ENCODE peak calls at places on chromosomes 5 and 9, in ten cellular contexts. One of them, this sample, is unnamed.

GRCh38 chr5:37814699-37815098 is 25.1 kb downstream of the GDNF start:
- DNase-seq in breast epithelium: no peak
- DNase-seq in GM20000: no peak
- DNase-seq in endothelial cell of umbilical vein: no peak
- DNase-seq in nephron progenitor cell: no peak
- DNase-seq in A549: no peak
- DNase-seq in psoas muscle: no peak
- DNase-seq in GM13977: peak; percentile 50
- DNase-seq in coronary artery: no peak
- DNase-seq in mammary epithelial cell: peak; percentile 88
- DNase-seq in this sample: no peak

GRCh38 chr5:102807878-102808502 is 52.9 kb downstream of the PAM start:
- DNase-seq in GM13977: no peak
- DNase-seq in mammary epithelial cell: no peak
- DNase-seq in psoas muscle: no peak
- DNase-seq in GM20000: no peak
- DNase-seq in A549: no peak
- DNase-seq in endothelial cell of umbilical vein: peak; percentile 14
- DNase-seq in breast epithelium: no peak
- DNase-seq in nephron progenitor cell: no peak
- DNase-seq in coronary artery: no peak
- DNase-seq in this sample: no peak

GRCh38 chr5:25006734-25007133 is 362.0 kb upstream of the CDH10 start:
- DNase-seq in endothelial cell of umbilical vein: no peak
- DNase-seq in nephron progenitor cell: no peak
- DNase-seq in breast epithelium: no peak
- DNase-seq in GM13977: no peak
- DNase-seq in mammary epithelial cell: peak; percentile 5
- DNase-seq in A549: no peak
- DNase-seq in GM20000: no peak
- DNase-seq in coronary artery: no peak
- DNase-seq in psoas muscle: no peak
- DNase-seq in this sample: no peak

GRCh38 chr5:62134811-62135210 is 171.2 kb upstream of the KIF2A start:
- DNase-seq in breast epithelium: no peak
- DNase-seq in GM20000: no peak
- DNase-seq in coronary artery: no peak
- DNase-seq in GM13977: no peak
- DNase-seq in A549: no peak
- DNase-seq in psoas muscle: no peak
- DNase-seq in nephron progenitor cell: no peak
- DNase-seq in endothelial cell of umbilical vein: no peak
- DNase-seq in mammary epithelial cell: peak; percentile 70
- DNase-seq in this sample: no peak

GRCh38 chr5:91179018-91179417 is 204.1 kb downstream of the ARRDC3 start:
- DNase-seq in GM20000: no peak
- DNase-seq in coronary artery: no peak
- DNase-seq in breast epithelium: no peak
- DNase-seq in psoas muscle: no peak
- DNase-seq in nephron progenitor cell: no peak
- DNase-seq in GM13977: no peak
- DNase-seq in A549: no peak
- DNase-seq in endothelial cell of umbilical vein: peak; percentile 27
- DNase-seq in mammary epithelial cell: no peak
- DNase-seq in this sample: no peak

GRCh38 chr9:109796081-109796480 is 16.1 kb downstream of the PALM2AKAP2 start:
- DNase-seq in nephron progenitor cell: no peak
- DNase-seq in psoas muscle: no peak
- DNase-seq in A549: no peak
- DNase-seq in coronary artery: no peak
- DNase-seq in endothelial cell of umbilical vein: no peak
- DNase-seq in GM20000: no peak
- DNase-seq in GM13977: no peak
- DNase-seq in breast epithelium: no peak
- DNase-seq in mammary epithelial cell: no peak
- DNase-seq in this sample: no peak

GRCh38 chr9:75889577-75889976 is 896 bp upstream of the PCSK5 start:
- DNase-seq in nephron progenitor cell: peak; percentile 40
- DNase-seq in coronary artery: no peak
- DNase-seq in breast epithelium: no peak
- DNase-seq in A549: no peak
- DNase-seq in GM13977: no peak
- DNase-seq in mammary epithelial cell: no peak
- DNase-seq in GM20000: peak; percentile 28
- DNase-seq in psoas muscle: no peak
- DNase-seq in endothelial cell of umbilical vein: no peak
- DNase-seq in this sample: no peak

GRCh38 chr9:114805670-114806551 is at the start of gene TNFSF15:
- DNase-seq in nephron progenitor cell: peak; percentile 37
- DNase-seq in breast epithelium: peak; percentile 36
- DNase-seq in mammary epithelial cell: peak; percentile 82
- DNase-seq in GM13977: peak; percentile 17
- DNase-seq in GM20000: peak; percentile 13
- DNase-seq in endothelial cell of umbilical vein: peak; percentile 68
- DNase-seq in coronary artery: no peak
- DNase-seq in A549: no peak
- DNase-seq in psoas muscle: peak; percentile 47
- DNase-seq in this sample: peak; percentile 68

GRCh38 chr5:177099422-177100093 is 12.8 kb downstream of the FGFR4 start:
- DNase-seq in breast epithelium: no peak
- DNase-seq in endothelial cell of umbilical vein: no peak
- DNase-seq in GM13977: no peak
- DNase-seq in A549: no peak
- DNase-seq in nephron progenitor cell: no peak
- DNase-seq in coronary artery: no peak
- DNase-seq in GM20000: peak; percentile 20
- DNase-seq in psoas muscle: no peak
- DNase-seq in mammary epithelial cell: no peak
- DNase-seq in this sample: no peak

GRCh38 chr9:71333311-71333710 is 211.9 kb upstream of the TRPM3 start:
- DNase-seq in A549: no peak
- DNase-seq in mammary epithelial cell: no peak
- DNase-seq in coronary artery: no peak
- DNase-seq in endothelial cell of umbilical vein: no peak
- DNase-seq in GM13977: no peak
- DNase-seq in nephron progenitor cell: no peak
- DNase-seq in GM20000: no peak
- DNase-seq in psoas muscle: no peak
- DNase-seq in breast epithelium: no peak
- DNase-seq in this sample: no peak

DNA sequence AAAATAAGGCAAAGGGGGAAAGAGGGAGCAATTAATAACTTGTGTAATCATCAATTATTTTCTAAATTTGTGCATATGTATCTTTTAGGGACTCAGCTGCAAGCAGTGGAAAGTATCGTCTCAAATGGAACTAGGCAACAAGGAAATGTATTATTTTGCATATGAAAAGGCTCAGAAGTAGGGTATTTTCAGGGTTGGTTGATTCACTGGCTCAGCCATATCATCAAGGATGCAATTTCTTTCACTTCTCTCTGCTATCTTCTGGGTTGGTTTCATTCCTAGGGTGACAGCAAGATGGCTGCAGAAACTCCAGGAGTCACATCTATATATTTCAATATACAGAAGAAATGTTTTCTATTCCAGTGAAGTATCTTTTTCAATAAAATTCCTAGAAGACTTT is 509.8 kb downstream of the DMAC1 start:
- DNase-seq in psoas muscle: no peak
- DNase-seq in endothelial cell of umbilical vein: no peak
- DNase-seq in breast epithelium: no peak
- DNase-seq in GM20000: no peak
- DNase-seq in A549: no peak
- DNase-seq in nephron progenitor cell: no peak
- DNase-seq in mammary epithelial cell: no peak
- DNase-seq in coronary artery: no peak
- DNase-seq in GM13977: no peak
- DNase-seq in this sample: no peak
- TF ChIP-seq CTCF in psoas muscle: no peak
- TF ChIP-seq CTCF in endothelial cell of umbilical vein: no peak
- TF ChIP-seq CTCF in breast epithelium: no peak
- TF ChIP-seq CTCF in GM20000: no peak
- TF ChIP-seq CTCF in A549: no peak
- TF ChIP-seq CTCF in nephron progenitor cell: no peak
- TF ChIP-seq CTCF in mammary epithelial cell: no peak
- TF ChIP-seq CTCF in coronary artery: no peak
- TF ChIP-seq CTCF in GM13977: no peak
- TF ChIP-seq CTCF in this sample: no peak

DNA sequence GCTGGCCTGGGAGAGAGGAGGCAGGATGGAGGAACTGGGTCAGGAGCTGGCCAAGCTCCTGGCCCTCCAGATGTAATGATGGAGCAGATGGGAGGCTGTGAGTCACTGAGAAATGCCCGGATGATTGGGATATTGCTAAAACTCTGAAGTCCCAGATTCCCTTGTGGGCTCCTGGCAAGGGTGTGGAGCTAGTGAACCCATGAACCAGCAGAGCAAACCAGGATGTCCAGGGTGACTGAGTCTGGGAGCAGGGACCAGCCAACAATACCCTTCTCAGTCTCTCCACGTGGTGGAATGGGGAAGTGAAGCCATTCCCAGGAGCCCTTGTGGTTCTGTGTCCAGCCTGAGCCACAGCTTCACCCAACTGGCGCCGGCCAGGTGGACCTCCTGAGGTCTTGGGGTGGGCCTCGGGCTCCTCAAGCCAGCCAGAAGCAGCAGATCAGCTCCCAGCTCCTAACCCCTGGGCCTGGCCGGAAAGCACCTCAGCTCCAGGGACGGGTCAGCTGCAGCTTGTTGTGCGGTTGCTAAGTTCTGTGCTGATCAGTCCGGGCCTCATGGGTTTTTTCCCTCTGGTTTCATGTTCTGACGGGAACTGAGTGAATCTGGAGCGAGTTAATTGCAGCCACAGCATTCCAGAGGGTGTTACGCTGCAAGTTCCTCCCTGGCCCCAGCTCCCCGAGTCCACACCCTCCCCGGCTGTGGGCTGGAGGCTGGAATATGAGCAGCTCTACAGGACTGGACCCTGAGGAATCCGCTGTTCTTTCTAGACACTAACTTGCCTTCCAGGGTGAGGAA is 37.6 kb downstream of the DUSP1 start:
- DNase-seq in mammary epithelial cell: peak; percentile 100
- DNase-seq in psoas muscle: peak; percentile 89
- DNase-seq in nephron progenitor cell: peak; percentile 37
- DNase-seq in GM20000: no peak
- DNase-seq in GM13977: no peak
- DNase-seq in breast epithelium: peak; percentile 93
- DNase-seq in A549: no peak
- DNase-seq in coronary artery: peak; percentile 91
- DNase-seq in endothelial cell of umbilical vein: peak; percentile 62
- DNase-seq in this sample: no peak
- TF ChIP-seq CTCF in mammary epithelial cell: no peak
- TF ChIP-seq CTCF in psoas muscle: no peak
- TF ChIP-seq CTCF in nephron progenitor cell: no peak
- TF ChIP-seq CTCF in GM20000: no peak
- TF ChIP-seq CTCF in GM13977: no peak
- TF ChIP-seq CTCF in breast epithelium: no peak
- TF ChIP-seq CTCF in A549: no peak
- TF ChIP-seq CTCF in coronary artery: no peak
- TF ChIP-seq CTCF in endothelial cell of umbilical vein: no peak
- TF ChIP-seq CTCF in this sample: peak; percentile 19

GRCh38 chr9:137265496-137266161 is 10.5 kb downstream of the NELFB start:
- DNase-seq in A549: no peak
- DNase-seq in coronary artery: no peak
- DNase-seq in GM13977: no peak
- DNase-seq in breast epithelium: no peak
- DNase-seq in endothelial cell of umbilical vein: no peak
- DNase-seq in mammary epithelial cell: no peak
- DNase-seq in psoas muscle: no peak
- DNase-seq in nephron progenitor cell: no peak
- DNase-seq in GM20000: no peak
- DNase-seq in this sample: no peak
- TF ChIP-seq CTCF in A549: no peak
- TF ChIP-seq CTCF in coronary artery: no peak
- TF ChIP-seq CTCF in GM13977: no peak
- TF ChIP-seq CTCF in breast epithelium: no peak
- TF ChIP-seq CTCF in endothelial cell of umbilical vein: no peak
- TF ChIP-seq CTCF in mammary epithelial cell: no peak
- TF ChIP-seq CTCF in psoas muscle: no peak
- TF ChIP-seq CTCF in nephron progenitor cell: no peak
- TF ChIP-seq CTCF in GM20000: no peak
- TF ChIP-seq CTCF in this sample: no peak

GRCh38 chr5:141182248-141182647 is at the start of gene PCDHB16:
- DNase-seq in nephron progenitor cell: peak; percentile 61
- DNase-seq in GM20000: no peak
- DNase-seq in breast epithelium: no peak
- DNase-seq in coronary artery: no peak
- DNase-seq in A549: no peak
- DNase-seq in endothelial cell of umbilical vein: peak; percentile 16
- DNase-seq in mammary epithelial cell: peak; percentile 3
- DNase-seq in GM13977: no peak
- DNase-seq in psoas muscle: no peak
- DNase-seq in this sample: no peak

GRCh38 chr5:141192110-141192725 is at the start of gene PCDHB10:
- DNase-seq in A549: no peak
- DNase-seq in GM13977: peak; percentile 43
- DNase-seq in psoas muscle: no peak
- DNase-seq in endothelial cell of umbilical vein: peak; percentile 43
- DNase-seq in GM20000: no peak
- DNase-seq in coronary artery: no peak
- DNase-seq in mammary epithelial cell: peak; percentile 40
- DNase-seq in breast epithelium: no peak
- DNase-seq in nephron progenitor cell: peak; percentile 68
- DNase-seq in this sample: no peak

DNA sequence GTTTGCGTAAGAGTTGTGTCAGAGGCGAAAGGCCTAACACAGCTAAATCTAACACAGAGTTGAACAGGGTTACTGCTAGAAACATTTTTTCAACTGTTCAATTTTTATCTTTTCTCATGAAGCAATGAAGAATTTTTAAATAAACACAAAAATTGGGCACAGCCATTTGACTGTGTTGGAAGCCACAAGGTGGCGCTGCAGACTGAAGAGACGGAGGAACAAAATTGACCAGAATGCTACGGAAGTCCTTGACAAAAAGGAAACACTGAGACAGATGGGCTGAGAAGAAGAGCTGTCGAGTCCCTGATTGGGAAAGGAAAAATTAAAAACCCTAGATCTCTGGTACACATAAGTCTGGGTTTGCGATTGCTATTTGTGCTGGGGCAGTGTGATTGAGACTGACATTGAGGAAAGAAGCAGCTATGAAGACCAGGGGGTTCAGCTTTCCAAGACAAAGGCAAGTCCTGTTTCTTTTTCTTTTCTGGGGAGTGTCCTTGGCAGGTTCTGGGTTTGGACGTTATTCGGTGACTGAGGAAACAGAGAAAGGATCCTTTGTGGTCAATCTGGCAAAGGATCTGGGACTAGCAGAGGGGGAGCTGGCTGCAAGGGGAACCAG is at the start of gene PCDHB9:
- DNase-seq in A549: no peak
- DNase-seq in coronary artery: no peak
- DNase-seq in mammary epithelial cell: peak; percentile 17
- DNase-seq in psoas muscle: no peak
- DNase-seq in endothelial cell of umbilical vein: peak; percentile 3
- DNase-seq in breast epithelium: no peak
- DNase-seq in GM13977: no peak
- DNase-seq in GM20000: no peak
- DNase-seq in nephron progenitor cell: peak; percentile 42
- DNase-seq in this sample: no peak
- TF ChIP-seq CTCF in A549: no peak
- TF ChIP-seq CTCF in coronary artery: no peak
- TF ChIP-seq CTCF in mammary epithelial cell: peak; percentile 45
- TF ChIP-seq CTCF in psoas muscle: no peak
- TF ChIP-seq CTCF in endothelial cell of umbilical vein: peak; percentile 23
- TF ChIP-seq CTCF in breast epithelium: no peak
- TF ChIP-seq CTCF in GM13977: peak; percentile 48
- TF ChIP-seq CTCF in GM20000: no peak
- TF ChIP-seq CTCF in nephron progenitor cell: peak; percentile 34
- TF ChIP-seq CTCF in this sample: peak; percentile 68

GRCh38 chr9:108416321-108416720 is 439.5 kb downstream of the ACTL7B start:
- DNase-seq in psoas muscle: no peak
- DNase-seq in breast epithelium: no peak
- DNase-seq in mammary epithelial cell: peak; percentile 53
- DNase-seq in nephron progenitor cell: no peak
- DNase-seq in A549: no peak
- DNase-seq in coronary artery: no peak
- DNase-seq in endothelial cell of umbilical vein: no peak
- DNase-seq in GM20000: no peak
- DNase-seq in GM13977: no peak
- DNase-seq in this sample: no peak
- TF ChIP-seq CTCF in psoas muscle: peak; percentile 5
- TF ChIP-seq CTCF in breast epithelium: no peak
- TF ChIP-seq CTCF in mammary epithelial cell: peak; percentile 27
- TF ChIP-seq CTCF in nephron progenitor cell: no peak
- TF ChIP-seq CTCF in A549: peak; percentile 23
- TF ChIP-seq CTCF in coronary artery: no peak
- TF ChIP-seq CTCF in endothelial cell of umbilical vein: no peak
- TF ChIP-seq CTCF in GM20000: no peak
- TF ChIP-seq CTCF in GM13977: no peak
- TF ChIP-seq CTCF in this sample: no peak

This sample was measured in type B pancreatic cell.